ENCODE peak calls at places on chromosomes 1 and 21, in seven cellular contexts. I is neural progenitor cell, A is Peyer's patch, W is adrenal gland, V is esophagus squamous epithelium, F is endothelial cell of umbilical vein, L is RWPE1. Y is an unnamed sample.
A peak's percentile ranks its signal among the peaks of the same experiment; 100 is the strongest.

GRCh38 chr1:248857201-248857600 is 1.7 kb downstream of the ZNF692 start:
- DNase-seq in I (no peak), A (no peak), W (peak; percentile 13), V (no peak), F (no peak), L (no peak), Y (no peak)

GRCh38 chr1:40078512-40079333 is 18.3 kb downstream of the PPT1 start:
- DNase-seq in I (peak; percentile 69), A (peak; percentile 46), W (peak; percentile 42), V (no peak), F (peak; percentile 60), L (peak; percentile 63), Y (peak; percentile 53)

GRCh38 chr1:171576144-171576543 is 45.9 kb upstream of the MYOCOS start:
- DNase-seq in I (no peak), A (no peak), W (no peak), V (no peak), F (no peak), L (no peak), Y (no peak)

GRCh38 chr1:172867216-172867828 is 183.4 kb downstream of the TNFSF18 start:
- DNase-seq in I (no peak), A (no peak), W (no peak), V (no peak), F (no peak), L (no peak), Y (no peak)

GRCh38 chr1:31596737-31597097 is 20.4 kb downstream of the TINAGL1 start:
- DNase-seq in I (no peak), A (peak; percentile 10), W (no peak), V (no peak), F (peak; percentile 91), L (no peak), Y (no peak)

GRCh38 chr1:66445492-66446181 is 88.3 kb upstream of the SGIP1 start:
- DNase-seq in I (peak; percentile 14), A (peak; percentile 77), W (no peak), V (no peak), F (peak; percentile 70), L (no peak), Y (no peak)

GRCh38 chr1:27342778-27343638 is 1.2 kb downstream of the SYTL1 start:
- DNase-seq in I (peak; percentile 45), A (peak; percentile 90), W (no peak), V (no peak), F (no peak), L (peak; percentile 97), Y (peak; percentile 69)

GRCh38 chr1:100034465-100034864 is 64.7 kb downstream of the SLC35A3 start:
- DNase-seq in I (peak; percentile 46), A (no peak), W (no peak), V (no peak), F (peak; percentile 51), L (peak; percentile 40), Y (no peak)

GRCh38 chr1:202152399-202152798 is 7.9 kb upstream of the ARL8A start:
- DNase-seq in I (no peak), A (no peak), W (no peak), V (no peak), F (no peak), L (no peak), Y (no peak)

GRCh38 chr1:116767782-116768382 is 13.7 kb downstream of the CD2 start:
- DNase-seq in I (no peak), A (no peak), W (no peak), V (no peak), F (no peak), L (no peak), Y (no peak)

GRCh38 chr21:37188825-37189224 is 78.3 kb downstream of the VPS26C start:
- DNase-seq in I (no peak), A (no peak), W (no peak), V (no peak), F (no peak), L (no peak), Y (no peak)

GRCh38 chr1:168980180-168980579 is 126.3 kb upstream of the ATP1B1 start:
- DNase-seq in I (no peak), A (no peak), W (no peak), V (no peak), F (no peak), L (no peak), Y (no peak)

GRCh38 chr1:203202431-203203245 is 16.1 kb upstream of the CHI3L1 start:
- DNase-seq in I (no peak), A (no peak), W (no peak), V (no peak), F (no peak), L (no peak), Y (no peak)

GRCh38 chr1:209808059-209808494 is 2.1 kb upstream of the IRF6 start:
- DNase-seq in I (no peak), A (no peak), W (peak; percentile 84), V (no peak), F (peak; percentile 96), L (peak; percentile 92), Y (no peak)

GRCh38 chr1:219697667-219698066 is 84.8 kb upstream of the ZC3H11B start:
- DNase-seq in I (no peak), A (no peak), W (no peak), V (no peak), F (no peak), L (no peak), Y (no peak)

GRCh38 chr1:31216016-31216415 is 23.7 kb downstream of the NKAIN1 start:
- DNase-seq in I (peak; percentile 54), A (no peak), W (peak; percentile 62), V (no peak), F (peak; percentile 79), L (no peak), Y (no peak)

GRCh38 chr1:172137703-172138102 is 282.8 kb upstream of the C1orf105 start:
- DNase-seq in I (no peak), A (no peak), W (no peak), V (no peak), F (no peak), L (no peak), Y (no peak)

GRCh38 chr1:23449306-23449705 is 24.8 kb upstream of the TCEA3 start:
- DNase-seq in I (no peak), A (no peak), W (no peak), V (no peak), F (no peak), L (no peak), Y (no peak)

GRCh38 chr1:12600880-12601633 is 17.0 kb downstream of the DHRS3 start:
- DNase-seq in I (peak; percentile 75), A (peak; percentile 38), W (no peak), V (no peak), F (peak; percentile 56), L (no peak), Y (no peak)

GRCh38 chr1:24364975-24365678 is 46.0 kb downstream of the GRHL3 start:
- DNase-seq in I (no peak), A (no peak), W (no peak), V (no peak), F (peak; percentile 4), L (peak; percentile 95), Y (peak; percentile 81)

GRCh38 chr21:24514081-24514733 is 1093.1 kb downstream of the MRPL39 start:
- DNase-seq in I (no peak), A (no peak), W (no peak), V (no peak), F (no peak), L (no peak), Y (no peak)
- TF ChIP-seq CTCF in I (peak; percentile 35), A (no peak), W (peak; percentile 32), V (no peak), F (no peak), L (peak; percentile 65), Y (peak; percentile 62)

DNA sequence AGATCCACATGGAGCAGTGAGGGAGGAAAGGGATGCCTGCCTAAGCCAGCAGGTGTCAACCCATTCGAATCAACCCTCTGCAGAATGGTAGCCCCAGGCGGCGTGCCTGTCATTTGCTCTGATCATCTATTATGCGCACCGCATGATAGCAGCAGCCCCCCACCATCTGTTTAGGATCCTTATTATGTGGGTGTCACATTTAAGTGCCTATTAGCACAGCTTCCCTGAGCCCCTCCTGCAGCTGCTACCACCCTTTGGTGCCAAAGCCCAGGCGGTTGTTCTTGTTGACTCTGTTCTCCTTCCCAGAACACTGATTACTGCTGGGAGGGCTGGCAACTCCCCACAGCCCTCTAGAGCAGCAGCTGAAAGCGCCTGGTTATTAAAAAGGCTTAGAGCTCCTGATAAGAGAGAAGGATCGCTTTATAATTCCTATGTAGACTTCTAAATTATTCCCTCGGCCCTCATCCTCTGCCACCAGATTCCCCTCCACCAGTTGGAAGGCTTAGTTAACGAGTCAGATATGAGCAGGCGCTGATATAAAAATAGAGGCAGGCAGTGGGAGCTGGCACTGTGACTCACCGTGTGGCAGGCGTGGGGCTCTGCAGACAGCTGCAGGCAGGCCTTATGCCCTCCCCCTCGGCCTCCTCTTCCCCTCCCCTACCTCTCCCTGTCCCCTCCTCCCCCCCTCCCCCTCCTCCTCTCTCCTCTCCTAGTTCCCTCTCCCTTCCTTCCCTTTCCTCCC is 23.0 kb downstream of the ACTA1 start:
- DNase-seq in I (peak; percentile 56), A (no peak), W (peak; percentile 80), V (no peak), F (no peak), L (peak; percentile 71), Y (no peak)
- TF ChIP-seq CTCF in I (no peak), A (no peak), W (no peak), V (no peak), F (no peak), L (no peak), Y (no peak)

DNA sequence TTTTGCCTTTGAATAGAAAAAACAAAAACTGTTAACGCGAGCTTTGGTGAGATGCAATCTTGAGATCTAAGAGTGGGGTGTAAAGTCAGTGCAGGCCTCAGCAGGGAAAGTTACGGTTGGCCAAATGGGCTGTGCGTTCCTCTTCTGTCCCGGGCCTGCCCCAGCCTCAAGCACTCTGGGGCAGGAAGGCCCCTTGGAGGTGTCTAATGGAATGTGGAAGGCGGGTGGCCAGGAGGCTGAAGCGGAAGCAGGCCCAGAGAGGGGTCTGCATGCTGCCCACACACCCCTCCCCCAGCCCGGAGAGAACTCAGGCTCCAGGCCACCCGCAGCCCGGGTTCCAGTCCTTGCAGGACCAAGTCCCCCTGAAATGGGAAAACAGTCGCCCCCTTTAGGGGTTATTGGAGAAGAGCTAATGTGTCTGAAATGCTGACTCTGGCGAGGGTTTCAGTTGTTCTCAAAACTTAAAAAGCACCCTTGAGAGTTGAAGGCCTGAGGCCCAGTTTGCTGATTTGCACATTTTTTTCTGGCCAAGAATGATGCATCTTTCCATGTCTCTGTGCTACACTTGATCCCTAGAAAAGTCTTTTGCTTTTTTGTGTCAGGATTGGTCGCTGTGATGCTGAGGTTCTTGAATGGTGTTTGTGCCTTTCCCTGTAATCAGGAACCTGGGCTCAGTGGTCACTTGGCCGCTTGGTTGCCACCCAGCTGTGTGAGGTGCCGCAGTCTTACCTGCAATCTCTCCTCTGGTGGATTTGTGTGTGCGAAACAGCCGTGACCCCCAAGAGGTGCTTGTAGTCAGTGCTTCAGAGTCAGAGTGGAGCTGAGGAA is 2.0 kb downstream of the COL18A1 start:
- DNase-seq in I (peak; percentile 77), A (no peak), W (peak; percentile 29), V (no peak), F (peak; percentile 21), L (no peak), Y (no peak)
- TF ChIP-seq CTCF in I (peak; percentile 47), A (no peak), W (no peak), V (no peak), F (no peak), L (no peak), Y (no peak)

DNA sequence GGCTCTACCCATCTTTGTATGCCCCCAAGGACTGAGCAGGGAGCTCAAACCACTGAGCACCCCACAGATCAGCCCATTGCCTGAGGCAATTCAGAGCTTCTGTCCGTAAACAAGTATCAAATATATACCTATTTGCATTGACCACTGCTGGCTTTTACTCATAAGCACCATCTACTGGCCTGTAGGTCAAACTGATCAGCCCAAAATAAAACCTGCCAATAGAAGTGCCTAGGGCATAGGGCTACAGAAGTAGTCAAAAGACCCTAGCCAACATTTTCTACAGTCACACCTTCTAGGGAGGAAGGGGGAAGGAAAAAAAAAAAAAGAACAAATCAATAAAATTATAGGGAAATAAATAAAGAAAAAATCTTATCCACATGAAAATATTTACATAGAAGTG is 5.3 kb upstream of the LCE3D start:
- DNase-seq in I (no peak), A (no peak), W (no peak), V (no peak), F (no peak), L (no peak), Y (no peak)
- TF ChIP-seq CTCF in I (no peak), A (no peak), W (no peak), V (no peak), F (no peak), L (no peak), Y (no peak)

Y was measured in CD14-positive monocyte.